ENCODE peak calls at places on chromosomes 1 and 21, in eight cellular contexts. I is K562, L is endothelial cell of umbilical vein, G is SK-N-SH, F is GM12878, M is HCT116, J is H1, T is HepG2. R is an unnamed sample.

GRCh38 chr1:70487910-70488665 is 77.0 kb downstream of the CTH start:
- DNase-seq in I (peak; percentile 19), J (peak; percentile 23), M (peak; percentile 46), F (peak; percentile 16), T (peak; percentile 43), L (peak; percentile 51), G (peak; percentile 45), R (no peak)

GRCh38 chr1:234326493-234327366 is 46.5 kb upstream of the COA6 start:
- DNase-seq in L (peak; percentile 56), G (peak; percentile 72), F (no peak), J (peak; percentile 41), T (peak; percentile 24), I (peak; percentile 76), M (peak; percentile 19), R (no peak)

GRCh38 chr1:85328713-85329376 is 52.4 kb upstream of the BCL10 start:
- DNase-seq in L (peak; percentile 98), J (no peak), I (no peak), G (no peak), F (no peak), T (peak; percentile 97), M (peak; percentile 94), R (no peak)

GRCh38 chr1:50703240-50703639 is 256.8 kb downstream of the FAF1 start:
- DNase-seq in L (no peak), I (no peak), J (no peak), F (no peak), M (no peak), G (no peak), T (no peak), R (no peak)

GRCh38 chr1:39508266-39508665 is 16.8 kb downstream of the BMP8A start:
- DNase-seq in M (no peak), L (no peak), F (no peak), J (no peak), T (no peak), G (no peak), I (no peak), R (no peak)

GRCh38 chr1:154696460-154696859 is 88.5 kb upstream of the ADAR start:
- DNase-seq in I (no peak), G (no peak), F (no peak), T (no peak), J (no peak), M (no peak), L (no peak), R (no peak)

GRCh38 chr1:52233463-52233862 is 91.6 kb downstream of the ZFYVE9 start:
- DNase-seq in J (no peak), T (no peak), L (no peak), I (no peak), M (no peak), G (no peak), F (no peak), R (no peak)

GRCh38 chr1:150612014-150612345 is 17.4 kb downstream of the ENSA start:
- DNase-seq in L (no peak), F (no peak), I (no peak), J (no peak), G (no peak), T (no peak), M (no peak), R (no peak)

GRCh38 chr1:205805082-205805711 is 7.8 kb downstream of the SLC41A1 start:
- DNase-seq in I (no peak), G (no peak), L (no peak), T (no peak), M (no peak), J (no peak), F (no peak), R (no peak)

GRCh38 chr1:221001167-221001566 is 121.9 kb downstream of the HLX start:
- DNase-seq in G (no peak), J (no peak), L (no peak), M (no peak), F (no peak), I (no peak), T (no peak), R (no peak)

DNA sequence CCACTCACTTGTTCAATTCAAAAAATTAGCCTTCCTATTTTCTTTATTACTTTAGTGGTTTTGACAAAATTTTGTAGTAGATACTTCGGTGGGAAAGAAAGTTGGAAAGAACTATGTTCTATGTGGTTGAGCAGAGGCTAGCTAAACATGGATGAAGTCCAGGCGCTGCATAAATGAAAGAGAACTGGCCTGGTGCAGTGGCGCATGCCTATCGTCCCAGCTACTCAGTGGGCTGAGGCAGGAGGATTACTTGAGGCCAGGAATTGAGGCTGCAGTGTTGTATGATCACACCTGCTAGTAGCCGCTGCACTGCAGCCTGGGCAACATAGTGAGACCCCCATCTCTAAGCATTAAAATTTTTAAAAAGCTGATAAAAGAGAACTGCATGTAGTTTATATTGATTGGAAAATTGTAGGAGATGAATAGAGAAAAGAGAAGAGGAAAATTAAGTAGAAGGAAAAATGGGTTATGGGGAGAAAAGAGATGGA is 21.0 kb downstream of the IFNAR1 start:
- DNase-seq in I (no peak), F (no peak), G (no peak), T (no peak), L (no peak), M (no peak), J (no peak), R (no peak)
- TF ChIP-seq POLR2AphosphoS5 in I (no peak), F (no peak), G (no peak), T (no peak), L (no peak), M (no peak), J (no peak), R (no peak)

GRCh38 chr21:34704119-34704518 is 35.3 kb downstream of the CLIC6 start:
- DNase-seq in M (no peak), T (no peak), G (peak; percentile 76), I (no peak), L (no peak), F (no peak), J (no peak), R (peak; percentile 76)

GRCh38 chr21:34700605-34701004 is 31.8 kb downstream of the CLIC6 start:
- DNase-seq in I (no peak), F (no peak), J (no peak), M (no peak), T (no peak), G (no peak), L (no peak), R (no peak)

GRCh38 chr21:34702341-34702807 is 33.6 kb downstream of the CLIC6 start:
- DNase-seq in M (no peak), T (no peak), F (no peak), L (no peak), J (no peak), I (no peak), G (no peak), R (no peak)

GRCh38 chr21:34703566-34703965 is 34.8 kb downstream of the CLIC6 start:
- DNase-seq in I (no peak), L (no peak), G (peak; percentile 30), J (no peak), F (no peak), T (no peak), M (no peak), R (no peak)

DNA sequence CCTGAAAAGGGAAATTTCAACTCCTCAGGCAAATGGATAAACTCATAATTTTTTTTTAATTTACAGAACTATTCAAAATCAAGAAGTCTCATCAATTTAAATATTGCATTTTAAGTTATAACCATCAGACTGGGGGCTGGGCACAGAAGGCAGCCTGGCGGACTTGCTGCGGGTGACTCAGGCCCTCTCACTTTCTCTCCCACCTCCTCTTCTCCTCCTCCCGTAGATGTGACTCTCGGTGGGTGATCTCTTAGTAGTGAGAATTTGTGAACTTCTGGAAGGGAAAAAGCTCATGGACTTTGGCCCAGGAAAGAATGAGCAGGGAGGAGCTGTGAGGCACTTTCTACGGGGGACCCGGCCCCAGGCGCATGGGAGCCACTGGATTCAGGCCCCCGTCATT is 32.9 kb downstream of the CLIC6 start:
- DNase-seq in M (no peak), I (no peak), F (no peak), J (no peak), G (no peak), L (no peak), T (no peak), R (no peak)
- H3K9ac ChIP-seq in M (no peak overlapping the region), I (no peak overlapping the region), F (no peak overlapping the region), J (no peak overlapping the region), G (no peak overlapping the region), L (no peak overlapping the region), T (no peak overlapping the region), R (no peak overlapping the region)

GRCh38 chr1:89524369-89525168 is at the start of gene LRRC8B:
- DNase-seq in G (peak; percentile 94), T (peak; percentile 66), I (peak; percentile 91), M (peak; percentile 74), F (peak; percentile 71), J (peak; percentile 60), L (peak; percentile 89), R (no peak)
- TF ChIP-seq POLR2AphosphoS5 in G (peak; percentile 61), T (peak; percentile 69), I (peak; percentile 83), M (peak; percentile 63), F (peak; percentile 69), J (peak; percentile 82), L (peak; percentile 32), R (peak; percentile 67)

GRCh38 chr21:27649746-27650145 is 682.9 kb upstream of the ADAMTS5 start:
- DNase-seq in J (no peak), G (no peak), T (no peak), F (no peak), L (no peak), M (no peak), I (no peak), R (no peak)
- H3K9ac ChIP-seq in J (no peak overlapping the region), G (peak overlapping the region; percentile 12), T (no peak overlapping the region), F (no peak overlapping the region), L (no peak overlapping the region), M (no peak overlapping the region), I (no peak overlapping the region), R (no peak overlapping the region)

DNA sequence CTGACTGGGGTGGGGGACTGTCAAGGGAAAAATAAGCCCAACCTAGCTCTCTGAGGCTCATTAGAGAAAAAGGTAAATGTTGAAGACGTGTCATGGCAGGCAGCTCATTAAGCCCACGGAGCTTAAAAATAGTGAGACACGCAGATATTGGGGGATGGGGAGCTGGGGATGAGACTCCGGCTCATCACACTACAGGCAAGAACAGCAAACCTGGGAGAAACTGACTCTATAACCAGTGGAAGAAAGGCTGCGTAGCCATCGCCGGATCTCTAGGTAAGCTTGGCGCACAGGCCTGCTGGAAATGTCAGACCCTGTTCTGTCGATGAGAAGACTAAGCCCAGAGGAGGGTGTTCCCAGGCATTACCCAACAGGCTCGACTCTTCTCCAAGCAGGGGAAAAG is 78.0 kb downstream of the SYT2 start:
- DNase-seq in I (no peak), T (no peak), L (no peak), J (no peak), F (no peak), G (no peak), M (no peak), R (no peak)
- TF ChIP-seq POLR2AphosphoS5 in I (no peak), T (no peak), L (no peak), J (no peak), F (no peak), G (no peak), M (no peak), R (no peak)